ENCODE peak calls at places on chromosomes 2 and 18, in four cellular contexts. B, A, R and X are unnamed samples.

GRCh38 chr2:148375214-148375613 is 269.3 kb upstream of the EPC2 start:
- DNase-seq in B (no peak), A (no peak), R (no peak), X (no peak)

GRCh38 chr2:13968811-13969210 is 663.7 kb upstream of the LRATD1 start:
- DNase-seq in A (no peak), B (no peak), R (no peak), X (no peak)

GRCh38 chr2:27016801-27017325 is 15.9 kb upstream of the TMEM214 start:
- DNase-seq in A (no peak), B (no peak), R (peak; percentile 47), X (peak; percentile 41)

GRCh38 chr2:45973426-45973825 is 322.0 kb downstream of the PRKCE start:
- DNase-seq in B (no peak), R (no peak), A (no peak), X (no peak)

GRCh38 chr2:1687254-1687653 is 57.1 kb downstream of the PXDN start:
- DNase-seq in B (no peak), A (no peak), R (no peak), X (no peak)

GRCh38 chr2:214006601-214007000 is 404.3 kb upstream of the VWC2L start:
- DNase-seq in A (no peak), B (no peak), R (no peak), X (no peak)

GRCh38 chr2:74146929-74147728 is 583 bp downstream of the BOLA3 start:
- DNase-seq in R (peak; percentile 29), B (no peak), A (no peak), X (peak; percentile 52)

GRCh38 chr18:3585656-3586509 is 135.9 kb downstream of the TGIF1 start:
- DNase-seq in B (peak; percentile 89), A (peak; percentile 83), R (peak; percentile 77), X (peak; percentile 86)

GRCh38 chr2:117691980-117692379 is 122.5 kb upstream of the DDX18 start:
- DNase-seq in A (no peak), B (no peak), R (no peak), X (no peak)

GRCh38 chr2:38279201-38279600 is 97.9 kb downstream of the ATL2 start:
- DNase-seq in B (no peak), R (no peak), A (no peak), X (no peak)

GRCh38 chr2:234564719-234565118 is 67.8 kb upstream of the ARL4C start:
- DNase-seq in B (no peak), A (no peak), R (peak; percentile 56), X (no peak)

GRCh38 chr2:205748660-205749059 is 66.4 kb downstream of the NRP2 start:
- DNase-seq in R (no peak), A (no peak), B (no peak), X (no peak)

GRCh38 chr2:162244559-162245031 is 1.4 kb upstream of the FAP start:
- DNase-seq in R (peak; percentile 87), A (no peak), B (no peak), X (no peak)

GRCh38 chr18:80188643-80189010 is 58.7 kb downstream of the PARD6G start:
- DNase-seq in A (no peak), R (no peak), B (no peak), X (no peak)

GRCh38 chr2:173149491-173149890 is 73.8 kb downstream of the MAP3K20 start:
- DNase-seq in A (no peak), R (no peak), B (no peak), X (no peak)

GRCh38 chr2:15943914-15944313 is 3.6 kb downstream of the MYCN start:
- DNase-seq in B (no peak), A (no peak), R (no peak), X (no peak)

GRCh38 chr2:72992734-72993102 is 75.4 kb downstream of the EMX1 start:
- DNase-seq in B (no peak), A (no peak), R (no peak), X (peak; percentile 33)

GRCh38 chr18:515156-515815 is 14.8 kb upstream of the COLEC12 start:
- DNase-seq in A (peak; percentile 70), B (no peak), R (no peak), X (no peak)

GRCh38 chr18:35892118-35892517 is 80.4 kb upstream of the RMP24 start:
- DNase-seq in B (no peak), A (no peak), R (no peak), X (no peak)

GRCh38 chr18:59691046-59691395 is 6.2 kb downstream of the CCBE1 start:
- DNase-seq in R (no peak), A (no peak), B (no peak), X (no peak)

GRCh38 chr2:128311755-128312341 is 6.8 kb downstream of the HS6ST1 start:
- DNase-seq in A (peak; percentile 30), R (no peak), B (no peak), X (no peak)

GRCh38 chr2:127429844-127430425 is 11.7 kb downstream of the PROC start:
- DNase-seq in R (no peak), B (no peak), A (no peak), X (no peak)

GRCh38 chr2:97871096-97871780 is 124.5 kb downstream of the TMEM131 start:
- DNase-seq in B (no peak), A (no peak), R (peak; percentile 88), X (no peak)

GRCh38 chr18:58584219-58585127 is 44.4 kb downstream of the ALPK2 start:
- DNase-seq in A (no peak), B (no peak), R (peak; percentile 64), X (no peak)

GRCh38 chr2:96083064-96083889 is 33.1 kb downstream of the ADRA2B start:
- DNase-seq in R (no peak), B (peak; percentile 64), A (peak; percentile 80), X (no peak)

GRCh38 chr18:7901657-7902056 is 334.5 kb downstream of the PTPRM start:
- DNase-seq in A (no peak), B (no peak), R (no peak), X (no peak)

GRCh38 chr18:44474596-44474995 is 206.1 kb upstream of the SETBP1 start:
- DNase-seq in B (no peak), A (no peak), R (no peak), X (no peak)

GRCh38 chr2:25104741-25105140 is 62.9 kb downstream of the EFR3B start:
- DNase-seq in A (no peak), R (no peak), B (no peak), X (no peak)

GRCh38 chr2:63846487-63846886 is 4.8 kb downstream of the UGP2 start:
- DNase-seq in R (no peak), A (no peak), B (no peak), X (no peak)

GRCh38 chr2:44291281-44292248 is 16.3 kb downstream of the SLC3A1 start:
- DNase-seq in R (peak; percentile 81), B (peak; percentile 82), A (no peak), X (peak; percentile 77)

GRCh38 chr18:23927821-23928746 is 86.5 kb upstream of the TTC39C start:
- DNase-seq in R (no peak), A (no peak), B (no peak), X (no peak)

GRCh38 chr2:233061591-233062446 is 1.7 kb downstream of the INPP5D start:
- DNase-seq in R (no peak), B (no peak), A (peak; percentile 84), X (peak; percentile 75)
- H3K4me3 ChIP-seq in R (no peak overlapping the region), B (peak overlapping the region; percentile 39), A (peak overlapping the region; percentile 54), X (peak overlapping the region; percentile 53)

DNA sequence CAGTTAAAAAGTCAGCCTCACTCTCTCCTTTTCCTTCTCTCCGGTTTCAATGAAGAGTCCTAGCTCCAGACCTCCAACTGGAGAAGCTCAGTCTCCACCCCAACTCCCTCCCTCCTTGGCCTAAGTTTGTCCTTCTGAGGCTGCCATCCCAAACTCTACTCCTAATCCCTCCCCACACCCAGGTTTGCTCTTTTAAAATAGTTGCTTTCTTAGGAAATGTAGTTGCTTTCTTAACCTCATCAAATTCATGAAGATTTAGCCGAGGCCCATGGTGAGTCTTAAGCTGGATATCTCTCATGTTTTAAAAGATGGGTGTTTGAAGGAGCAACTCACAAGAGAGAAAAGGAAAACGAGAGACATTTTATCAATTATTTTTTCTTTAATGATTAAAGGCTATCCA is 937 bp upstream of the LANCL1 start:
- DNase-seq in A (peak; percentile 48), B (no peak), R (peak; percentile 69), X (no peak)
- H3K4me3 ChIP-seq in A (peak overlapping the region; percentile 99), B (no peak overlapping the region), R (peak overlapping the region; percentile 76), X (no peak overlapping the region)

GRCh38 chr2:69299772-69300516 is 87.1 kb downstream of the GFPT1 start:
- DNase-seq in A (no peak), R (no peak), B (no peak), X (no peak)

GRCh38 chr2:69296421-69296820 is 90.6 kb downstream of the GFPT1 start:
- DNase-seq in R (no peak), B (no peak), A (no peak), X (no peak)

GRCh38 chr2:69297216-69297615 is 89.8 kb downstream of the GFPT1 start:
- DNase-seq in R (no peak), A (no peak), B (no peak), X (no peak)

GRCh38 chr2:69298862-69299261 is 88.2 kb downstream of the GFPT1 start:
- DNase-seq in A (no peak), B (no peak), R (peak; percentile 78), X (no peak)

DNA sequence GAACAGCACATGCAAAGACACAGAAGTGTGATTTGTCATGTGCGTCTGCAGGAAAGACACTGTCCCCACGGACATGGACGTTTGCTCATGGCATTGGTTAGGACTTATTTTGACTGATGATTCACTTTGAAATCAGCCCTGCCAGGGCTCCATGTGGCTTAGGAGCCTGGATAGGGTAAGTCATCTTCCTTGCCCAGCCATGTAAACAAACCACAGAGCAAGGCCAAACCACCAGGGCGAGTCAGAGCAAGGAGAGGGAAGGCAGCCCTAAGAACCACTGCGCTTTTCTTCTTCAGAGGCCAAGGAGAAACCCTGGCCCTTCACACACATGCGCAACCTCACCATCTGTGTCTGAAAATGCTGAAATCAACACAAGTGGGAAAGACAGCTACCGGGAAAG is 88.8 kb downstream of the GFPT1 start:
- DNase-seq in B (no peak), R (peak; percentile 96), A (no peak), X (no peak)
- H3K4me3 ChIP-seq in B (no peak overlapping the region), R (no peak overlapping the region), A (no peak overlapping the region), X (no peak overlapping the region)

DNA sequence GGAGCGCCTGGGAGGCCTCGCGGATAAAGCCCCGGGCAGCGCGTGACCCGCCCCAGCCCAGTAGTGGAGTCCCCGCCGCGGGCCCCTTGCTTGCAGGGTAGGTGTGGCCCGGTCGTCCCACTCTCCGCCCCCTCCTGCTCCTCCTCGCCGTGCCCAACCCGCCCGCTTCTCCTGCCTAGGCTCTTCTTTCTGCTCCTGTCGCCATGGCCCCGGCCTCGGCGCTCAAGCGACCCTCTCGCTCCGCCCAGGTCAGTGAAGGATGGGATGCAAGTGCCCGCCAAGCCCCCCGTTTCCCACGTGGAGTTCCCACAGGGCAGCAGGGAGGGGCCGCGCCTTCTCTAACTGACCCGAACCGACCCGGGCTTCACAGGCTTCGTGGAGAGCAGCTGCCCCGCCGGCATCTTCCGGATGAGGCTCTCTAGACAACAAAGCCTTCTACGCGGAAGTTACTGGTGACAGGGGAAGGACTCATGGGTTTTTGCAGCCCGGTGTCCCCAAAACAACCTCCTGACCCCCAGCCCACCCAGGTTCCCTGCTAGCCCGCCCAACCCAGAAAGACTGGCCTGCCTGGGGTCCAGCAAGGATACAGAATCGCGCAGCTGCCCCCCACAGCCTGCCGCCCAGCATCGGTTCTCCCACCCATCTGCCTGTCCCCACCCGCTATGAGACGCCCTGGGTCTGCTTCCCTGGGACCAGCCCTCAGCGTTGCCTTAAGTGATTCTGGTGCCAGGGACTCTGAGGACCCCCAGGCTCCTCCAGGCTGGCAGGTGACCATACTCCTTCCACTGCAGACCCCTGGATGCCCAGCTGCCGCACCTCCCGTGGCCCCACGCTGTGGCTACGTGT is 32.9 kb downstream of the TTC32 start:
- DNase-seq in R (peak; percentile 22), B (no peak), A (peak; percentile 81), X (peak; percentile 87)
- H3K4me3 ChIP-seq in R (peak overlapping the region; percentile 53), B (peak overlapping the region; percentile 11), A (peak overlapping the region; percentile 52), X (peak overlapping the region; percentile 53)